ENCODE peak calls at places on chromosomes 11 and 22, in four cellular contexts. I, E, W and N are unnamed samples.

GRCh38 chr11:10451399-10452116 is 3.5 kb upstream of the AMPD3 start:
- DNase-seq in I (no peak), E (no peak), W (no peak), N (peak; percentile 27)

GRCh38 chr11:94948070-94948617 is 25.2 kb downstream of the CWC15 start:
- DNase-seq in I (no peak), E (no peak), W (peak; percentile 38), N (no peak)

GRCh38 chr11:21565283-21565682 is 627.6 kb upstream of the ANO5 start:
- DNase-seq in I (no peak), E (no peak), W (no peak), N (no peak)

GRCh38 chr11:123765601-123766000 is 11.3 kb upstream of the OR6X1 start:
- DNase-seq in I (no peak), E (no peak), W (no peak), N (no peak)

GRCh38 chr11:103257360-103257759 is 148.1 kb downstream of the DYNC2H1 start:
- DNase-seq in I (no peak), E (peak; percentile 12), W (no peak), N (no peak)

GRCh38 chr11:126862664-126863247 is 137.8 kb downstream of the KIRREL3 start:
- DNase-seq in I (peak; percentile 18), E (no peak), W (no peak), N (peak; percentile 51)

GRCh38 chr11:134609361-134610115 is 197.5 kb upstream of the B3GAT1 start:
- DNase-seq in I (no peak), E (no peak), W (no peak), N (no peak)

GRCh38 chr11:44607324-44607962 is 42.0 kb downstream of the CD82 start:
- DNase-seq in I (no peak), E (no peak), W (no peak), N (no peak)

GRCh38 chr11:17473071-17473744 is 3.4 kb downstream of the ABCC8 start:
- DNase-seq in I (no peak), E (no peak), W (no peak), N (no peak)

GRCh38 chr11:2792376-2793250 is 92.8 kb upstream of the KCNQ1OT1 start:
- DNase-seq in I (no peak), E (no peak), W (no peak), N (no peak)

GRCh38 chr11:79488286-79488685 is 47.5 kb upstream of the TENM4 start:
- DNase-seq in I (no peak), E (no peak), W (no peak), N (no peak)

GRCh38 chr22:39748877-39749276 is 144.7 kb downstream of the ENTHD1 start:
- DNase-seq in I (peak; percentile 35), E (peak; percentile 7), W (no peak), N (no peak)

GRCh38 chr11:118786657-118787056 is 4.3 kb downstream of the DDX6 start:
- DNase-seq in I (no peak), E (no peak), W (no peak), N (no peak)

DNA sequence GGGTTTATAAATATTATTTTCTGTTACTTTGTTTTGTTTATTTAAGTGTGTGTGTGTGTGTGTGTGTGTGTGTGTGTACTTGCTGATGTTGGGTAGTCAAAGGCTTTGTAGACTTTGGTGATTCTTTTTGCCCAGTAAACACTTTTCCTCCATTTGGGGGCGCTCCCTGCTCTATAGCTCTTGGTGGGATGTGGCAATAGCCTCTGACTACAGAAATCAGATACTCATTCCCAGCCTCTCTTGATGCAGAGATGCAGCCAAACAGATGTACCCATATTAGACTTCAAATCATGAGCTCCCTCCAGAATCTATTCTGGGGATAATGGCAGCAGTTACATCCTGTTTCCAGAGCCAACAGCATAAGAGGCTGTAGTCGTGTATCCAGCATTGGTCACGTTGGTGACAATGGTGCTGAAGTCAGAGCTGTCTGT is 33.4 kb upstream of the APOL5 start:
- DNase-seq in I (no peak), E (no peak), W (no peak), N (peak; percentile 24)
- TF ChIP-seq CTCF in I (peak; percentile 16), E (peak; percentile 27), W (peak; percentile 30), N (peak; percentile 8)

GRCh38 chr11:61957028-61957770 is 7.0 kb downstream of the BEST1 start:
- DNase-seq in I (no peak), E (no peak), W (no peak), N (no peak)

GRCh38 chr11:61955031-61955415 is 4.9 kb downstream of the BEST1 start:
- DNase-seq in I (no peak), E (no peak), W (no peak), N (no peak)

GRCh38 chr11:61954106-61955030 is 4.2 kb downstream of the BEST1 start:
- DNase-seq in I (no peak), E (no peak), W (no peak), N (no peak)

GRCh38 chr11:61955416-61956135 is 5.4 kb downstream of the BEST1 start:
- DNase-seq in I (no peak), E (no peak), W (no peak), N (no peak)

DNA sequence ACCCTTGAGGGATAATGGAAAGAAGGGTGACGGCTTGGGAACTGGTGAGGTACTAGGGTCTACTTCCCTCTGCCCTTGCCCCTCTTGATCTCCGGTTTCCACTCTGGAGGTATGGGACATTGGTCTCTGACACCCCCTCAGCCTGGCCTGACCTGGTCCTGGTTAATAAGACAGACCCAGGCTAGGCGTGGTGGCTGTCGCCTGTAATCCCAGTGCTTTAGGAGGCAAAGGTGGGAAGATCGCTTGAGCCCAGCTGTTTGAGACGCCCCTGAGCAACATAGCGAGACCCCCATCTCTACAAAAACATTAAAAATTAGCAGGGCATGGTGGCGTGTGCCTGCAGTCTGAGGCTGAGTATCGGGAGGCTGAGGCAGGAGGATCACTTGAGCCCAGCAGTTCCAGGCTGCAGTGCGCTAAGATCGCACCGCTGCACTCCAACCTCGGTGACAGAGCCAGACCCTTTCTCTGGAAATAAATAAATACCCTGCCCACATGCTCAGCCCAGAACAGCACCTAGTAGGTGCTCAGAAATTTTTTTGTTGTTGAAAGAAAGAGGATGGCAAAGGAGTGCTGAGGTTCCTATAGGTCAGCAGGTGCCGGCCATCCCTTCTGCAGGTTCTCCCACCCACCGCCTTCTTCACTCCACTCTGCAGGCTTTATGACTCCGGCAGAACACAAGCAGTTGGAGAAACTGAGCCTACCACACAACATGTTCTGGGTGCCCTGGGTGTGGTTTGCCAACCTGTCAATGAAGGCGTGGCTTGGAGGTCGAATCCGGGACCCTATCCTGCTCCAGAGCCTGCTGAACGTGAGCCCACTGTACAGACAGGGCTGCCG is 6.3 kb downstream of the BEST1 start:
- DNase-seq in I (no peak), E (no peak), W (no peak), N (no peak)
- H3K4me3 ChIP-seq in I (no peak overlapping the region), E (no peak overlapping the region), W (peak overlapping the region; percentile 49), N (no peak overlapping the region)

DNA sequence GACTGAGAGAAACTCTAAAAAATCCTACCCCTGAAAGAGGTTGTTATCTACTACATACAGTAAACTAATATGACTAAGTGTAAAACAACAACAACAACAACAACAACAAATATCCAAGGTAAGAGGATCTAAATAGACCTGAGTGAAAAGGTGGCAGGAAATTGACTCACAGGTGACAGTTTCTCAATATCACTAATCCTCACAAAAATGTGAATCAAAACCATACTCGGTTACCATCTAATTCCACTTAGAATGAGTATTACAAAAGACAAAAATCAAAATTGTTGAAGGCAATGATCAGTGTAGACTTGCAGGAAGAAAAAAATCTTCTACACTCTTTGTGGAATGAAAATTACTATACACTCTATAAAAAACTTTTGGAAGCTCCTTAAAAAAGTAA is 17.5 kb downstream of the RGL4 start:
- DNase-seq in I (no peak), E (no peak), W (no peak), N (peak; percentile 24)
- TF ChIP-seq CTCF in I (no peak), E (no peak), W (no peak), N (no peak)

DNA sequence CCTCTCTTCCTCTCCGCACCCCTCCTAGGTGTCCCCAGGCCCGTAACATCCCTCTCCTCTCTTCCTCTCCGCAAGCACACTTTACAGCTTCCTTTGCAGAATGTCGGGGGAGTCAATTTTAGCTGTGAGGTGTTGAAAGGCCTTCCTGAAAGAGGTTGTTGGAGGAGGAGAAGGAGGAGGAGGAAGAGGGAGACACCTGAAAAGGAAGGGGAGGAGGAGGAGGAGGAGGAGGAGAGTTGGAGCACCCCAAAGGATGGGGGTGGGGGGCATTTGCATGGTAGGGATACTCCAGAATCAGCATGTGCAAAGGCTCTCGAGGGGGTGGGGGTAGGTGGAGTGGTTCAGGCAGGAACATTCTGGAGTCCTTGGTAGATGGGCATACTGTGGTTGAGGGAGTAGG is 1045.1 kb downstream of the TBC1D22A start:
- DNase-seq in I (no peak), E (no peak), W (no peak), N (no peak)
- H3K4me3 ChIP-seq in I (no peak overlapping the region), E (no peak overlapping the region), W (no peak overlapping the region), N (no peak overlapping the region)

GRCh38 chr11:65016705-65017104 is 2.7 kb downstream of the ARL2 start:
- DNase-seq in I (no peak), E (no peak), W (no peak), N (peak; percentile 35)

GRCh38 chr11:65013692-65014145 is 241 bp upstream of the ARL2 start:
- DNase-seq in I (peak; percentile 95), E (no peak), W (no peak), N (peak; percentile 96)

GRCh38 chr11:65017927-65018326 is 4.0 kb downstream of the ARL2 start:
- DNase-seq in I (no peak), E (no peak), W (no peak), N (no peak)

GRCh38 chr11:65013130-65013691 is 749 bp upstream of the ARL2 start:
- DNase-seq in I (no peak), E (no peak), W (no peak), N (peak; percentile 93)

DNA sequence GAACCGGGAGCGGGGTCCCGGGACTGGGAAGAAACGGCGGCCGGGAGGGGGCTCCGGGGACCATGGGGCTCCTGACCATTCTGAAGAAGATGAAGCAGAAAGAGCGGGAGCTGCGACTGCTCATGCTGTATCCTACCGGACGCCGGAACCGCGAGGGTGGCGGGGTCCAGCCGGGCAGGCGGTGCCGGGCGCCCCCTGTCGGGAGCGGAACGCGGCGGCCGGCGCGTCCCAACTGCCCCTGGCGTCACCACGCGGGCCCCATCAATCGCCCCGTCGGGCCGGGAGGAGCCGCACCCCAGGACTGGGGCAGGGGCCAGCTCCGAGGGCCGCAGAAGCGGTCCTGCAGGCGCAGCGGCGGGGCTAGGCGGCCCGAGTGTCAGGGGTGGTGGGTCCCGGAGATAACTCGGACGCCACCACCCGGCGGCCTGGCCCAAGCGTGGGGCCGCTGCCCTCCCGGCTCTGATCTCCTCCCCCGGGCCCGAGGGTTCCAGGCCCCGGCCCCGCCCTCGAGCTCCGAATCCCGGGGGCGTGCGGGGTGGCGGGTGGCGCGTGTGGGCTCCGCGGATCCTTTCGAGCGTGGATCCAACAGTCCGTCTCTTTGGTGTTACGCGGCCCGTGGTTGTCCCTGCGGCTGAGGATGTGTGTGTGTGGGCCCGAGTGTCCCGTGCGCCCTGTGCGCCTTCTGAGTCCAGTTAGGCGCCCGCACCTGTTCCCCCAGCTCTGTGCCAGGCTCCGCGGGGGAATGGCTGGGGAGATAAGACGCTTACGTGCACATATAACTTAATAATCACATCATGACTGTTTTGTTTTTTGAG is at the start of gene ARL2:
- DNase-seq in I (no peak), E (no peak), W (no peak), N (no peak)
- TF ChIP-seq CTCF in I (no peak), E (peak; percentile 98), W (peak; percentile 74), N (peak; percentile 78)

GRCh38 chr11:72842126-72842525 is 27.9 kb downstream of the ATG16L2 start:
- DNase-seq in I (no peak), E (no peak), W (no peak), N (no peak)
- H3K4me3 ChIP-seq in I (no peak overlapping the region), E (no peak overlapping the region), W (no peak overlapping the region), N (no peak overlapping the region)